ENCODE peak calls at places on chromosomes 12 and 14, in eight cellular contexts. R is Right ventricle myocardium superior, D is tibial artery, Y is natural killer cell, N is AG09309, W is sciatic nerve, J is G401, Q is NCI-H1436. E is an unnamed sample.

GRCh38 chr14:22798528-22798927 is 16.7 kb downstream of the SLC7A7 start:
- DNase-seq in R (no peak), D (no peak), Y (no peak), N (no peak), W (no peak), J (no peak), Q (no peak), E (no peak)

GRCh38 chr12:40127408-40127807 is 21.5 kb upstream of the SLC2A13 start:
- DNase-seq in R (no peak), D (no peak), Y (no peak), N (no peak), W (no peak), J (no peak), Q (no peak), E (no peak)

GRCh38 chr12:124359671-124360581 is 65.0 kb downstream of the RFLNA start:
- DNase-seq in R (peak; percentile 96), D (peak; percentile 100), Y (no peak), N (no peak), W (peak; percentile 85), J (peak; percentile 91), Q (peak; percentile 74), E (no peak)

GRCh38 chr12:62123721-62124203 is 136.4 kb upstream of the USP15 start:
- DNase-seq in R (no peak), D (peak; percentile 63), Y (no peak), N (peak; percentile 11), W (no peak), J (peak; percentile 19), Q (no peak), E (no peak)

GRCh38 chr14:22845103-22845394 is 8.7 kb downstream of the MMP14 start:
- DNase-seq in R (no peak), D (no peak), Y (no peak), N (no peak), W (no peak), J (no peak), Q (no peak), E (no peak)

GRCh38 chr12:110077769-110078168 is 29.4 kb upstream of the C12orf76 start:
- DNase-seq in R (no peak), D (no peak), Y (no peak), N (no peak), W (no peak), J (no peak), Q (no peak), E (no peak)

GRCh38 chr14:46580941-46581671 is 70.5 kb downstream of the RPL10L start:
- DNase-seq in R (no peak), D (no peak), Y (no peak), N (no peak), W (no peak), J (no peak), Q (peak; percentile 13), E (no peak)

GRCh38 chr12:96587691-96588090 is 98.3 kb downstream of the CFAP54 start:
- DNase-seq in R (no peak), D (no peak), Y (no peak), N (no peak), W (no peak), J (no peak), Q (no peak), E (no peak)

GRCh38 chr12:127162902-127163301 is 1104.1 kb upstream of the TMEM132C start:
- DNase-seq in R (no peak), D (no peak), Y (peak; percentile 32), N (no peak), W (no peak), J (no peak), Q (no peak), E (no peak)

GRCh38 chr12:75913502-75914110 is 118.0 kb downstream of the PHLDA1 start:
- DNase-seq in R (peak; percentile 44), D (no peak), Y (no peak), N (no peak), W (no peak), J (no peak), Q (no peak), E (no peak)

GRCh38 chr12:666766-667308 is 3.6 kb upstream of the NINJ2 start:
- DNase-seq in R (no peak), D (no peak), Y (no peak), N (no peak), W (no peak), J (no peak), Q (no peak), E (no peak)

GRCh38 chr14:49545716-49546115 is 40.5 kb downstream of the RPS29 start:
- DNase-seq in R (no peak), D (no peak), Y (no peak), N (no peak), W (no peak), J (no peak), Q (no peak), E (no peak)

GRCh38 chr12:58288191-58288590 is 346.8 kb downstream of the ATP23 start:
- DNase-seq in R (no peak), D (no peak), Y (no peak), N (peak; percentile 13), W (no peak), J (no peak), Q (no peak), E (no peak)

GRCh38 chr14:21965042-21965441 is 291.4 kb upstream of the OR4E1 start:
- DNase-seq in R (no peak), D (no peak), Y (no peak), N (no peak), W (no peak), J (no peak), Q (no peak), E (no peak)

GRCh38 chr14:91843437-91843836 is 23.9 kb downstream of the TC2N start:
- DNase-seq in R (no peak), D (no peak), Y (no peak), N (no peak), W (no peak), J (no peak), Q (no peak), E (no peak)

GRCh38 chr12:31585271-31585670 is 5.7 kb downstream of the DENND5B start:
- DNase-seq in R (no peak), D (no peak), Y (no peak), N (no peak), W (no peak), J (no peak), Q (no peak), E (no peak)

GRCh38 chr12:89768586-89769482 is 60.2 kb upstream of the ATP2B1 start:
- DNase-seq in R (no peak), D (no peak), Y (no peak), N (peak; percentile 97), W (no peak), J (no peak), Q (no peak), E (peak; percentile 92)

GRCh38 chr12:111169032-111169431 is 199.9 kb downstream of the PHETA1 start:
- DNase-seq in R (no peak), D (no peak), Y (no peak), N (no peak), W (no peak), J (no peak), Q (no peak), E (no peak)

GRCh38 chr12:104910196-104910840 is 47.8 kb downstream of the SLC41A2 start:
- DNase-seq in R (no peak), D (no peak), Y (no peak), N (peak; percentile 13), W (no peak), J (no peak), Q (no peak), E (no peak)

GRCh38 chr12:47891356-47891755 is 13.4 kb downstream of the VDR start:
- DNase-seq in R (no peak), D (no peak), Y (no peak), N (no peak), W (no peak), J (no peak), Q (no peak), E (no peak)

GRCh38 chr12:87428701-87429277 is 600.4 kb downstream of the C12orf50 start:
- DNase-seq in R (no peak), D (no peak), Y (no peak), N (no peak), W (no peak), J (no peak), Q (no peak), E (no peak)

GRCh38 chr12:90908465-90908864 is 46.5 kb downstream of the CCER1 start:
- DNase-seq in R (no peak), D (no peak), Y (no peak), N (peak; percentile 52), W (no peak), J (no peak), Q (no peak), E (no peak)

GRCh38 chr12:53750812-53751335 is 905 bp downstream of the CISTR start:
- DNase-seq in R (peak; percentile 59), D (peak; percentile 66), Y (no peak), N (no peak), W (no peak), J (peak; percentile 91), Q (no peak), E (no peak)

GRCh38 chr12:124454735-124455134 is 112.7 kb downstream of the NCOR2 start:
- DNase-seq in R (no peak), D (no peak), Y (peak; percentile 44), N (peak; percentile 43), W (no peak), J (no peak), Q (no peak), E (no peak)

GRCh38 chr14:80211143-80212024 is at the start of gene DIO2:
- DNase-seq in R (peak; percentile 64), D (peak; percentile 81), Y (no peak), N (peak; percentile 27), W (peak; percentile 62), J (peak; percentile 18), Q (no peak), E (no peak)

GRCh38 chr12:1978078-1978477 is 26.2 kb downstream of the DCP1B start:
- DNase-seq in R (no peak), D (no peak), Y (no peak), N (no peak), W (peak; percentile 61), J (no peak), Q (no peak), E (no peak)

GRCh38 chr12:6843118-6843902 is 2.6 kb downstream of the GNB3 start:
- DNase-seq in R (no peak), D (no peak), Y (no peak), N (no peak), W (no peak), J (no peak), Q (no peak), E (no peak)

GRCh38 chr12:130583317-130583716 is 132.8 kb downstream of the RIMBP2 start:
- DNase-seq in R (no peak), D (no peak), Y (no peak), N (no peak), W (no peak), J (no peak), Q (no peak), E (no peak)